ENCODE peak calls at places on chromosomes 2 and 18, in seven cellular contexts. J is iris pigment epithelial cell; H is GM13976; A is NCI-H1092; C is psoas muscle; Y is stimulated activated CD4-positive, alpha-beta T cell treated with anti-CD3 and anti-CD28 coated beads, TNF-alpha, amount 100 ng/mL, for 48 hours; T is activated CD8-positive, alpha-beta memory T cell treated with anti-CD3 and anti-CD28 coated beads, Interleukin-2, amount 10 ng/mL, durations not matched to agents 7 days and 5 days. B is an unnamed sample.

GRCh38 chr18:48399303-48400075 is 9.7 kb downstream of the ZBTB7C start:
- DNase-seq in J (no peak), T (no peak), Y (no peak), C (no peak), H (no peak), A (no peak), B (no peak)

GRCh38 chr2:127051116-127051779 is 55.7 kb downstream of the BIN1 start:
- DNase-seq in A (no peak), T (no peak), J (no peak), Y (no peak), H (peak; percentile 32), C (peak; percentile 54), B (no peak)

GRCh38 chr2:241129086-241129871 is 20.0 kb downstream of the PASK start:
- DNase-seq in T (no peak), H (no peak), C (no peak), Y (no peak), J (no peak), A (no peak), B (no peak)

GRCh38 chr2:240357641-240358012 is 77.8 kb upstream of the GPC1 start:
- DNase-seq in A (no peak), T (no peak), H (no peak), J (no peak), Y (no peak), C (no peak), B (no peak)

GRCh38 chr18:9878783-9879242 is 7.0 kb upstream of the TXNDC2 start:
- DNase-seq in J (no peak), A (no peak), H (no peak), Y (no peak), T (no peak), C (no peak), B (no peak)

GRCh38 chr18:35236964-35237363 is 3.9 kb upstream of the ZNF397 start:
- DNase-seq in C (no peak), Y (no peak), A (no peak), J (no peak), H (no peak), T (no peak), B (no peak)

GRCh38 chr18:59332986-59333385 is 14.5 kb upstream of the CPLX4 start:
- DNase-seq in T (no peak), H (no peak), A (no peak), Y (no peak), J (no peak), C (no peak), B (no peak)

GRCh38 chr2:4618630-4619228 is 915.4 kb downstream of the DCDC2C start:
- DNase-seq in J (no peak), C (no peak), A (no peak), H (no peak), T (no peak), Y (no peak), B (no peak)

GRCh38 chr2:236956641-236957040 is 129.0 kb upstream of the COPS8 start:
- DNase-seq in T (no peak), Y (no peak), J (no peak), C (no peak), H (no peak), A (no peak), B (no peak)

GRCh38 chr2:99725810-99726209 is 236.0 kb upstream of the REV1 start:
- DNase-seq in A (no peak), C (no peak), T (no peak), J (no peak), H (no peak), Y (no peak), B (no peak)

GRCh38 chr2:113848758-113849460 is 41.0 kb upstream of the ACTR3 start:
- DNase-seq in T (no peak), H (peak; percentile 20), A (no peak), C (no peak), Y (peak; percentile 18), J (peak; percentile 49), B (no peak)

GRCh38 chr2:238136820-238137537 is 1.5 kb upstream of the KLHL30 start:
- DNase-seq in A (no peak), Y (no peak), J (peak; percentile 76), H (no peak), T (no peak), C (peak; percentile 71), B (no peak)

GRCh38 chr2:112173646-112174319 is 35.6 kb downstream of the FBLN7 start:
- DNase-seq in Y (no peak), A (no peak), J (no peak), H (peak; percentile 13), T (no peak), C (no peak), B (no peak)

GRCh38 chr2:234771985-234772774 is 179.6 kb upstream of the SH3BP4 start:
- DNase-seq in C (no peak), T (no peak), H (no peak), J (peak; percentile 39), Y (no peak), A (no peak), B (peak; percentile 55)

GRCh38 chr2:101120124-101120996 is 30.8 kb downstream of the TBC1D8 start:
- DNase-seq in C (peak; percentile 87), T (no peak), H (no peak), A (no peak), J (peak; percentile 63), Y (no peak), B (peak; percentile 86)

B was measured in LoVo.